ENCODE peak calls at places on chromosome 6, in eight cellular contexts. One of them, this sample, is unnamed.

GRCh38 chr6:57177545-57178225 is 5.6 kb downstream of the BAG2 start:
- DNase-seq in DND-41: no peak
- DNase-seq in prostate gland: no peak
- DNase-seq in GM12865: no peak
- DNase-seq in foreskin fibroblast: peak
- DNase-seq in neural crest cell: no peak
- DNase-seq in PC-3: no peak
- DNase-seq in choroid plexus epithelial cell: no peak
- DNase-seq in this sample: no peak

GRCh38 chr6:147479857-147480256 is 28.6 kb upstream of the SAMD5 start:
- DNase-seq in DND-41: no peak
- DNase-seq in prostate gland: no peak
- DNase-seq in GM12865: no peak
- DNase-seq in foreskin fibroblast: no peak
- DNase-seq in neural crest cell: no peak
- DNase-seq in PC-3: peak
- DNase-seq in choroid plexus epithelial cell: no peak
- DNase-seq in this sample: no peak

GRCh38 chr6:135129139-135129867 is 51.8 kb upstream of the MYB start:
- DNase-seq in DND-41: peak
- DNase-seq in prostate gland: no peak
- DNase-seq in GM12865: peak
- DNase-seq in foreskin fibroblast: no peak
- DNase-seq in neural crest cell: no peak
- DNase-seq in PC-3: no peak
- DNase-seq in choroid plexus epithelial cell: no peak
- DNase-seq in this sample: no peak

GRCh38 chr6:141103246-141103645 is 1029.5 kb upstream of the GJE1 start:
- DNase-seq in DND-41: no peak
- DNase-seq in prostate gland: no peak
- DNase-seq in GM12865: no peak
- DNase-seq in foreskin fibroblast: peak
- DNase-seq in neural crest cell: no peak
- DNase-seq in PC-3: peak
- DNase-seq in choroid plexus epithelial cell: peak
- DNase-seq in this sample: no peak

GRCh38 chr6:155832596-155832995 is 377.0 kb upstream of the NOX3 start:
- DNase-seq in DND-41: no peak
- DNase-seq in prostate gland: no peak
- DNase-seq in GM12865: peak
- DNase-seq in foreskin fibroblast: peak
- DNase-seq in neural crest cell: no peak
- DNase-seq in PC-3: peak
- DNase-seq in choroid plexus epithelial cell: peak
- DNase-seq in this sample: no peak

GRCh38 chr6:154932562-154933027 is 62.5 kb upstream of the TIAM2 start:
- DNase-seq in DND-41: no peak
- DNase-seq in prostate gland: peak
- DNase-seq in GM12865: no peak
- DNase-seq in foreskin fibroblast: peak
- DNase-seq in neural crest cell: no peak
- DNase-seq in PC-3: peak
- DNase-seq in choroid plexus epithelial cell: peak
- DNase-seq in this sample: no peak

GRCh38 chr6:153843420-153843819 is 195.6 kb upstream of the OPRM1 start:
- DNase-seq in DND-41: no peak
- DNase-seq in prostate gland: no peak
- DNase-seq in GM12865: no peak
- DNase-seq in foreskin fibroblast: no peak
- DNase-seq in neural crest cell: no peak
- DNase-seq in PC-3: no peak
- DNase-seq in choroid plexus epithelial cell: no peak
- DNase-seq in this sample: no peak

GRCh38 chr6:7986219-7986618 is 75.6 kb upstream of the TXNDC5 start:
- DNase-seq in DND-41: no peak
- DNase-seq in prostate gland: no peak
- DNase-seq in GM12865: no peak
- DNase-seq in foreskin fibroblast: no peak
- DNase-seq in neural crest cell: no peak
- DNase-seq in PC-3: no peak
- DNase-seq in choroid plexus epithelial cell: no peak
- DNase-seq in this sample: no peak

GRCh38 chr6:56486681-56487080 is 156.0 kb downstream of the DST start:
- DNase-seq in DND-41: no peak
- DNase-seq in prostate gland: no peak
- DNase-seq in GM12865: no peak
- DNase-seq in foreskin fibroblast: peak
- DNase-seq in neural crest cell: no peak
- DNase-seq in PC-3: no peak
- DNase-seq in choroid plexus epithelial cell: no peak
- DNase-seq in this sample: no peak

GRCh38 chr6:18835976-18836375 is 448.8 kb downstream of the RNF144B start:
- DNase-seq in DND-41: no peak
- DNase-seq in prostate gland: no peak
- DNase-seq in GM12865: no peak
- DNase-seq in foreskin fibroblast: no peak
- DNase-seq in neural crest cell: no peak
- DNase-seq in PC-3: peak
- DNase-seq in choroid plexus epithelial cell: no peak
- DNase-seq in this sample: no peak

GRCh38 chr6:90502866-90503407 is 83.9 kb downstream of the MAP3K7 start:
- DNase-seq in DND-41: no peak
- DNase-seq in prostate gland: no peak
- DNase-seq in GM12865: peak
- DNase-seq in foreskin fibroblast: no peak
- DNase-seq in neural crest cell: no peak
- DNase-seq in PC-3: no peak
- DNase-seq in choroid plexus epithelial cell: peak
- DNase-seq in this sample: no peak

GRCh38 chr6:31128093-31128676 is 7.9 kb upstream of the CDSN start:
- DNase-seq in DND-41: peak
- DNase-seq in prostate gland: peak
- DNase-seq in GM12865: peak
- DNase-seq in foreskin fibroblast: no peak
- DNase-seq in neural crest cell: peak
- DNase-seq in PC-3: peak
- DNase-seq in choroid plexus epithelial cell: peak
- DNase-seq in this sample: peak

GRCh38 chr6:370555-370954 is 21.0 kb upstream of the IRF4 start:
- DNase-seq in DND-41: no peak
- DNase-seq in prostate gland: no peak
- DNase-seq in GM12865: no peak
- DNase-seq in foreskin fibroblast: no peak
- DNase-seq in neural crest cell: no peak
- DNase-seq in PC-3: no peak
- DNase-seq in choroid plexus epithelial cell: no peak
- DNase-seq in this sample: no peak

GRCh38 chr6:125918681-125919566 is 37.6 kb upstream of the HINT3 start:
- DNase-seq in DND-41: no peak
- DNase-seq in prostate gland: peak
- DNase-seq in GM12865: peak
- DNase-seq in foreskin fibroblast: peak
- DNase-seq in neural crest cell: no peak
- DNase-seq in PC-3: peak
- DNase-seq in choroid plexus epithelial cell: peak
- DNase-seq in this sample: peak

GRCh38 chr6:115830895-115831294 is 229.8 kb downstream of the FRK start:
- DNase-seq in DND-41: no peak
- DNase-seq in prostate gland: no peak
- DNase-seq in GM12865: peak
- DNase-seq in foreskin fibroblast: no peak
- DNase-seq in neural crest cell: no peak
- DNase-seq in PC-3: peak
- DNase-seq in choroid plexus epithelial cell: peak
- DNase-seq in this sample: no peak

GRCh38 chr6:11772109-11772830 is 6.3 kb downstream of the ADTRP start:
- DNase-seq in DND-41: no peak
- DNase-seq in prostate gland: peak
- DNase-seq in GM12865: no peak
- DNase-seq in foreskin fibroblast: peak
- DNase-seq in neural crest cell: no peak
- DNase-seq in PC-3: peak
- DNase-seq in choroid plexus epithelial cell: peak
- DNase-seq in this sample: no peak

GRCh38 chr6:149964243-149965190 is 774 bp downstream of the ULBP1 start:
- DNase-seq in DND-41: no peak
- DNase-seq in prostate gland: no peak
- DNase-seq in GM12865: no peak
- DNase-seq in foreskin fibroblast: peak
- DNase-seq in neural crest cell: no peak
- DNase-seq in PC-3: no peak
- DNase-seq in choroid plexus epithelial cell: peak
- DNase-seq in this sample: no peak

GRCh38 chr6:133805876-133806275 is 83.0 kb upstream of the TCF21 start:
- DNase-seq in DND-41: no peak
- DNase-seq in prostate gland: no peak
- DNase-seq in GM12865: peak
- DNase-seq in foreskin fibroblast: no peak
- DNase-seq in neural crest cell: no peak
- DNase-seq in PC-3: no peak
- DNase-seq in choroid plexus epithelial cell: no peak
- DNase-seq in this sample: no peak

GRCh38 chr6:56570434-56571359 is 72.0 kb downstream of the DST start:
- DNase-seq in DND-41: no peak
- DNase-seq in prostate gland: no peak
- DNase-seq in GM12865: peak
- DNase-seq in foreskin fibroblast: no peak
- DNase-seq in neural crest cell: no peak
- DNase-seq in PC-3: peak
- DNase-seq in choroid plexus epithelial cell: peak
- DNase-seq in this sample: peak

GRCh38 chr6:132830236-132830799 is 15.9 kb downstream of the RPS12 start:
- DNase-seq in DND-41: no peak
- DNase-seq in prostate gland: no peak
- DNase-seq in GM12865: peak
- DNase-seq in foreskin fibroblast: no peak
- DNase-seq in neural crest cell: no peak
- DNase-seq in PC-3: peak
- DNase-seq in choroid plexus epithelial cell: peak
- DNase-seq in this sample: no peak

GRCh38 chr6:108805611-108806181 is 42.5 kb upstream of the ARMC2 start:
- DNase-seq in DND-41: no peak
- DNase-seq in prostate gland: no peak
- DNase-seq in GM12865: peak
- DNase-seq in foreskin fibroblast: no peak
- DNase-seq in neural crest cell: no peak
- DNase-seq in PC-3: no peak
- DNase-seq in choroid plexus epithelial cell: no peak
- DNase-seq in this sample: no peak

GRCh38 chr6:28861339-28861738 is 62.4 kb downstream of the TRIM27 start:
- DNase-seq in DND-41: no peak
- DNase-seq in prostate gland: no peak
- DNase-seq in GM12865: no peak
- DNase-seq in foreskin fibroblast: no peak
- DNase-seq in neural crest cell: no peak
- DNase-seq in PC-3: no peak
- DNase-seq in choroid plexus epithelial cell: no peak
- DNase-seq in this sample: no peak
- TF ChIP-seq CTCF in DND-41: no peak
- TF ChIP-seq CTCF in prostate gland: no peak
- TF ChIP-seq CTCF in GM12865: no peak
- TF ChIP-seq CTCF in foreskin fibroblast: no peak
- TF ChIP-seq CTCF in neural crest cell: no peak
- TF ChIP-seq CTCF in PC-3: no peak
- TF ChIP-seq CTCF in choroid plexus epithelial cell: no peak
- TF ChIP-seq CTCF in this sample: no peak

DNA sequence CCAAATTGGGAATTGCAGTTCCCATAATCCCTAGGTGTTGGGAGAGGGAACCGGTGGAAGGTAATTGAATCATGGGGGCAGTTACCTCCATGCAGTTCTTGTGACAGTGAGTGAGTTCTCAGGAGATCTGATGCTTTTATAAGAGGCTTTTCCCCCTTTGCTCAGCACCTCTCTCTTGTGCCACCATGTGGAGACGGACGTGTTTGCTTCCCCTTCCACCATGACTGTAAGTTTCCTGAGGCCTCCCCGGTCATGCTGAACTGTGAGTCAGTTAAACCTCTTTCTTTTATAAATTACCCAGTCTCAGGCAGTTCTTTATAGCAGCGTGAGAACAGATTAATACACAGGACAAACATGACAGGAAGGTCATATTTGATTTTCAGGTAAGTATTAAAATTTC is 25.3 kb upstream of the HECA start:
- DNase-seq in DND-41: peak
- DNase-seq in prostate gland: no peak
- DNase-seq in GM12865: peak
- DNase-seq in foreskin fibroblast: no peak
- DNase-seq in neural crest cell: no peak
- DNase-seq in PC-3: peak
- DNase-seq in choroid plexus epithelial cell: peak
- DNase-seq in this sample: no peak
- TF ChIP-seq CTCF in DND-41: peak
- TF ChIP-seq CTCF in prostate gland: no peak
- TF ChIP-seq CTCF in GM12865: peak
- TF ChIP-seq CTCF in foreskin fibroblast: peak
- TF ChIP-seq CTCF in neural crest cell: peak
- TF ChIP-seq CTCF in PC-3: peak
- TF ChIP-seq CTCF in choroid plexus epithelial cell: peak
- TF ChIP-seq CTCF in this sample: no peak

GRCh38 chr6:17200395-17200794 is 80.8 kb upstream of the RBM24 start:
- DNase-seq in DND-41: no peak
- DNase-seq in prostate gland: no peak
- DNase-seq in GM12865: no peak
- DNase-seq in foreskin fibroblast: no peak
- DNase-seq in neural crest cell: peak
- DNase-seq in PC-3: no peak
- DNase-seq in choroid plexus epithelial cell: no peak
- DNase-seq in this sample: no peak
- TF ChIP-seq CTCF in DND-41: no peak
- TF ChIP-seq CTCF in prostate gland: no peak
- TF ChIP-seq CTCF in GM12865: no peak
- TF ChIP-seq CTCF in foreskin fibroblast: no peak
- TF ChIP-seq CTCF in neural crest cell: peak
- TF ChIP-seq CTCF in PC-3: peak
- TF ChIP-seq CTCF in choroid plexus epithelial cell: peak
- TF ChIP-seq CTCF in this sample: no peak

GRCh38 chr6:162177733-162178132 is 549.8 kb downstream of the PRKN start:
- DNase-seq in DND-41: no peak
- DNase-seq in prostate gland: no peak
- DNase-seq in GM12865: no peak
- DNase-seq in foreskin fibroblast: no peak
- DNase-seq in neural crest cell: no peak
- DNase-seq in PC-3: no peak
- DNase-seq in choroid plexus epithelial cell: peak
- DNase-seq in this sample: peak
- TF ChIP-seq CTCF in DND-41: no peak
- TF ChIP-seq CTCF in prostate gland: no peak
- TF ChIP-seq CTCF in GM12865: no peak
- TF ChIP-seq CTCF in foreskin fibroblast: no peak
- TF ChIP-seq CTCF in neural crest cell: peak
- TF ChIP-seq CTCF in PC-3: no peak
- TF ChIP-seq CTCF in choroid plexus epithelial cell: peak
- TF ChIP-seq CTCF in this sample: peak

DNA sequence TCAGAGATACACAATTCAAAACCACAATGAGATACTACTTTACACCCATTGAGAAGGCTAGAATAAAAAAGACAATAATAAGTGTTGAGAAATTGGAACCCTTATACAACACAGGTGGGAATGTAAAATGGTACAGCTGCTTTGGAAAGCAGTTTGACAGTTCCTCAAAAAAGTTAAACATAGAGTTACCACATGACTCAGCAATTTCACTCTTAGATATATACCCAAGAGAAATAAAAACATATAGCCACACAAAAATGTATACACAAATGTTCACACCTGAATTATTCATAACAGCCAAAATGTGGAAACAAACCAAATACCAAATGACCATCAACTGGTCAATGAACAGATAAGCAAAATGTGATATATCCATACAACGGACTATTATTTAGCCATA is 161.1 kb upstream of the PLN start:
- DNase-seq in DND-41: no peak
- DNase-seq in prostate gland: no peak
- DNase-seq in GM12865: no peak
- DNase-seq in foreskin fibroblast: no peak
- DNase-seq in neural crest cell: no peak
- DNase-seq in PC-3: no peak
- DNase-seq in choroid plexus epithelial cell: no peak
- DNase-seq in this sample: no peak
- TF ChIP-seq CTCF in DND-41: no peak
- TF ChIP-seq CTCF in prostate gland: no peak
- TF ChIP-seq CTCF in GM12865: no peak
- TF ChIP-seq CTCF in foreskin fibroblast: no peak
- TF ChIP-seq CTCF in neural crest cell: no peak
- TF ChIP-seq CTCF in PC-3: no peak
- TF ChIP-seq CTCF in choroid plexus epithelial cell: no peak
- TF ChIP-seq CTCF in this sample: no peak

This sample was measured in body of pancreas.